ENCODE peak calls at places on chromosomes 2 and 18, in four cellular contexts. One of them, this sample, is unnamed.
A peak's percentile ranks its signal among the peaks of the same experiment; 100 is the strongest.

GRCh38 chr2:231680284-231680991 is 27.9 kb upstream of the PTMA start:
- DNase-seq in K562: no peak
- DNase-seq in GM12878: no peak
- DNase-seq in HepG2: peak; percentile 65
- DNase-seq in this sample: no peak

GRCh38 chr2:240346753-240347372 is 88.6 kb upstream of the GPC1 start:
- DNase-seq in K562: no peak
- DNase-seq in GM12878: no peak
- DNase-seq in HepG2: no peak
- DNase-seq in this sample: no peak

GRCh38 chr18:49616618-49617328 is 54.9 kb downstream of the LIPG start:
- DNase-seq in K562: no peak
- DNase-seq in GM12878: peak; percentile 26
- DNase-seq in HepG2: no peak
- DNase-seq in this sample: no peak

GRCh38 chr18:13909541-13909940 is 5.8 kb downstream of the MC2R start:
- DNase-seq in K562: no peak
- DNase-seq in GM12878: no peak
- DNase-seq in HepG2: no peak
- DNase-seq in this sample: no peak

GRCh38 chr2:3659447-3660432 is 1.7 kb downstream of the ALLC start:
- DNase-seq in K562: no peak
- DNase-seq in GM12878: no peak
- DNase-seq in HepG2: peak; percentile 47
- DNase-seq in this sample: no peak

GRCh38 chr2:45857848-45858520 is 206.5 kb downstream of the PRKCE start:
- DNase-seq in K562: no peak
- DNase-seq in GM12878: no peak
- DNase-seq in HepG2: no peak
- DNase-seq in this sample: no peak

GRCh38 chr2:164542584-164543021 is 78.7 kb downstream of the GRB14 start:
- DNase-seq in K562: no peak
- DNase-seq in GM12878: no peak
- DNase-seq in HepG2: peak; percentile 24
- DNase-seq in this sample: peak; percentile 57

GRCh38 chr2:45275235-45275805 is 266.1 kb upstream of the SIX2 start:
- DNase-seq in K562: no peak
- DNase-seq in GM12878: no peak
- DNase-seq in HepG2: peak; percentile 82
- DNase-seq in this sample: peak; percentile 70

GRCh38 chr2:85949280-85949679 is 60.5 kb upstream of the ST3GAL5 start:
- DNase-seq in K562: no peak
- DNase-seq in GM12878: no peak
- DNase-seq in HepG2: no peak
- DNase-seq in this sample: peak; percentile 21

GRCh38 chr2:52135235-52135634 is 1103.3 kb upstream of the NRXN1 start:
- DNase-seq in K562: no peak
- DNase-seq in GM12878: no peak
- DNase-seq in HepG2: no peak
- DNase-seq in this sample: no peak

GRCh38 chr2:207041279-207041678 is 102.0 kb downstream of the CPO start:
- DNase-seq in K562: no peak
- DNase-seq in GM12878: no peak
- DNase-seq in HepG2: no peak
- DNase-seq in this sample: no peak

GRCh38 chr2:62505649-62506420 is at the start of gene TMEM17:
- DNase-seq in K562: peak; percentile 87
- DNase-seq in GM12878: peak; percentile 35
- DNase-seq in HepG2: no peak
- DNase-seq in this sample: peak; percentile 90
- TF ChIP-seq POLR2A in K562: peak; percentile 73
- TF ChIP-seq POLR2A in GM12878: peak; percentile 47
- TF ChIP-seq POLR2A in HepG2: no peak
- TF ChIP-seq POLR2A in this sample: no peak

GRCh38 chr2:237150186-237150585 is 64.5 kb downstream of the COPS8 start:
- DNase-seq in K562: no peak
- DNase-seq in GM12878: no peak
- DNase-seq in HepG2: no peak
- DNase-seq in this sample: no peak

GRCh38 chr2:237149425-237149824 is 63.7 kb downstream of the COPS8 start:
- DNase-seq in K562: no peak
- DNase-seq in GM12878: no peak
- DNase-seq in HepG2: no peak
- DNase-seq in this sample: no peak

GRCh38 chr2:237148624-237149023 is 62.9 kb downstream of the COPS8 start:
- DNase-seq in K562: no peak
- DNase-seq in GM12878: no peak
- DNase-seq in HepG2: no peak
- DNase-seq in this sample: no peak

GRCh38 chr2:237144516-237144915 is 58.8 kb downstream of the COPS8 start:
- DNase-seq in K562: no peak
- DNase-seq in GM12878: no peak
- DNase-seq in HepG2: no peak
- DNase-seq in this sample: no peak

DNA sequence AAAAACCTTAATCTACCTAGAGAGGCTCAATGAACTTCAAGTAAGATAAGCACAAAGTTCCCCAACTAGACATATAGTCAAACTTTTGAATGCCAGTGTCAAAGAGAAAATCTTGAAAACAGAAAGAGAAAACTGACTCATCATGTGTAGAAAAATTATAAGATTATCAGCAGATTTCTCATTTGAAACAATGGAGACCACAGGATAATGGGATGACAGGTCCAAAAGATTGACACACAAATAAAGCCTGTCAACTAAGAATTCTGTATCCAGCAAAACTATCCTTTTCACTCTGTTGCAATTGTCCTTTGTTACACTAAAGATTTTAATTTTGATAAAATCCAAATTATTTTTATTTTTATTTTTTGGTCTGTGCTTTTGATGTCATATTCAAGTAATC is 61.6 kb downstream of the COPS8 start:
- DNase-seq in K562: no peak
- DNase-seq in GM12878: no peak
- DNase-seq in HepG2: no peak
- DNase-seq in this sample: no peak
- TF ChIP-seq MYC in K562: no peak
- TF ChIP-seq MYC in GM12878: no peak
- TF ChIP-seq MYC in HepG2: no peak
- TF ChIP-seq MYC in this sample: no peak

GRCh38 chr2:238525990-238526389 is 99.3 kb downstream of the ASB1 start:
- DNase-seq in K562: no peak
- DNase-seq in GM12878: no peak
- DNase-seq in HepG2: no peak
- DNase-seq in this sample: no peak

GRCh38 chr2:238521870-238522269 is 95.1 kb downstream of the ASB1 start:
- DNase-seq in K562: no peak
- DNase-seq in GM12878: no peak
- DNase-seq in HepG2: no peak
- DNase-seq in this sample: no peak

GRCh38 chr2:238527565-238527964 is 100.8 kb downstream of the ASB1 start:
- DNase-seq in K562: no peak
- DNase-seq in GM12878: no peak
- DNase-seq in HepG2: no peak
- DNase-seq in this sample: no peak

GRCh38 chr2:238523158-238524110 is 96.7 kb downstream of the ASB1 start:
- DNase-seq in K562: no peak
- DNase-seq in GM12878: no peak
- DNase-seq in HepG2: peak; percentile 93
- DNase-seq in this sample: no peak

DNA sequence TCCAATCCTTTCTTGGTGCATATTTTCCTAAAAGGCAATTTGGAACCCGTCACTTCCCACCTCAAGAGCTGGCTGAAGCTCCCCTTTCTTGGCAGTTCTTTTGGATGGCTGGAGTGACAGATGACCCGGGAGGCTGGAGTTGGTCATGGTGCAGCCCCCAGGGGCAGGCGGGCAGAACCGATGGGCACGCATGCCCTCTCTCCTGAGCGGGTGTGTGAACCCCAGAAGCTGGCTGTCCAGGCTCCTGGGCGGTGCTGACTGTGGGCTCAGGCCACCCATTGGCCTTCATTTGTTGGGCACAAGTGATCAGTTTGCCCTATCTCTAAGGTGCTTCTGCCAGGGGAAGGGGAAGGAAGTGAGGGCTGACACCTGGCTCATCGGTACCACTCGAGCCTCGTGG is 97.9 kb downstream of the ASB1 start:
- DNase-seq in K562: no peak
- DNase-seq in GM12878: no peak
- DNase-seq in HepG2: no peak
- DNase-seq in this sample: no peak
- H3K79me2 ChIP-seq in K562: no peaks in the 10 kb centered on the region
- H3K79me2 ChIP-seq in GM12878: no peaks in the 10 kb centered on the region
- H3K79me2 ChIP-seq in HepG2: no peaks in the 10 kb centered on the region
- H3K79me2 ChIP-seq in this sample: no peaks in the 10 kb centered on the region

GRCh38 chr2:30268296-30268871 is 37.0 kb downstream of the LBH start:
- DNase-seq in K562: no peak
- DNase-seq in GM12878: no peak
- DNase-seq in HepG2: no peak
- DNase-seq in this sample: no peak

GRCh38 chr2:30266051-30266621 is 34.8 kb downstream of the LBH start:
- DNase-seq in K562: no peak
- DNase-seq in GM12878: no peak
- DNase-seq in HepG2: no peak
- DNase-seq in this sample: no peak

GRCh38 chr2:30266705-30267104 is 35.4 kb downstream of the LBH start:
- DNase-seq in K562: no peak
- DNase-seq in GM12878: no peak
- DNase-seq in HepG2: no peak
- DNase-seq in this sample: no peak

GRCh38 chr2:30267576-30267975 is 36.2 kb downstream of the LBH start:
- DNase-seq in K562: no peak
- DNase-seq in GM12878: no peak
- DNase-seq in HepG2: no peak
- DNase-seq in this sample: no peak

GRCh38 chr2:30267161-30267568 is 35.8 kb downstream of the LBH start:
- DNase-seq in K562: peak; percentile 34
- DNase-seq in GM12878: no peak
- DNase-seq in HepG2: no peak
- DNase-seq in this sample: no peak
- TF ChIP-seq POLR2A in K562: no peak
- TF ChIP-seq POLR2A in GM12878: no peak
- TF ChIP-seq POLR2A in HepG2: no peak
- TF ChIP-seq POLR2A in this sample: no peak

GRCh38 chr2:152925540-152926448 is 207.4 kb downstream of the ARL6IP6 start:
- DNase-seq in K562: peak; percentile 25
- DNase-seq in GM12878: peak; percentile 11
- DNase-seq in HepG2: peak; percentile 74
- DNase-seq in this sample: peak; percentile 6
- TF ChIP-seq MYC in K562: no peak
- TF ChIP-seq MYC in GM12878: no peak
- TF ChIP-seq MYC in HepG2: no peak
- TF ChIP-seq MYC in this sample: no peak

GRCh38 chr18:46224181-46224775 is 120.1 kb downstream of the HAUS1 start:
- DNase-seq in K562: no peak
- DNase-seq in GM12878: no peak
- DNase-seq in HepG2: no peak
- DNase-seq in this sample: peak; percentile 14

GRCh38 chr18:46222710-46223360 is 118.7 kb downstream of the HAUS1 start:
- DNase-seq in K562: peak; percentile 17
- DNase-seq in GM12878: no peak
- DNase-seq in HepG2: no peak
- DNase-seq in this sample: no peak

GRCh38 chr18:46222093-46222492 is 117.9 kb downstream of the HAUS1 start:
- DNase-seq in K562: no peak
- DNase-seq in GM12878: no peak
- DNase-seq in HepG2: no peak
- DNase-seq in this sample: no peak

GRCh38 chr18:46226461-46226860 is 122.3 kb downstream of the HAUS1 start:
- DNase-seq in K562: no peak
- DNase-seq in GM12878: no peak
- DNase-seq in HepG2: no peak
- DNase-seq in this sample: no peak
- H3K79me2 ChIP-seq in K562: peaks cover 36% of the 10 kb centered on the region
- H3K79me2 ChIP-seq in GM12878: peaks cover 4% of the 10 kb centered on the region
- H3K79me2 ChIP-seq in HepG2: no peaks in the 10 kb centered on the region
- H3K79me2 ChIP-seq in this sample: peaks cover 20% of the 10 kb centered on the region

GRCh38 chr2:68377137-68377780 is 12.2 kb downstream of the PLEK start:
- DNase-seq in K562: no peak
- DNase-seq in GM12878: no peak
- DNase-seq in HepG2: no peak
- DNase-seq in this sample: no peak
- TF ChIP-seq POLR2A in K562: no peak
- TF ChIP-seq POLR2A in GM12878: no peak
- TF ChIP-seq POLR2A in HepG2: no peak
- TF ChIP-seq POLR2A in this sample: no peak

This sample was measured in endothelial cell of umbilical vein.